ENCODE peak calls at places on chromosomes 11 and 22, in nine cellular contexts. W is neural crest cell; H is heart left ventricle; N is fibroblast of lung; L is tibial nerve; Q is fibroblast of the aortic adventitia; T is cardiac fibroblast; X is endothelial cell; J is activated CD8-positive, alpha-beta T cell treated with anti-CD3 and anti-CD28 coated beads for 36 hours. I is an unnamed sample.

GRCh38 chr11:120929664-120930154 is 94.2 kb upstream of the TBCEL start:
- DNase-seq in W (peak), H (no peak), N (peak), L (no peak), Q (peak), T (peak), X (peak), J (peak), I (peak)

GRCh38 chr22:42288791-42289190 is 18.3 kb upstream of the TCF20 start:
- DNase-seq in W (no peak), H (peak), N (no peak), L (no peak), Q (no peak), T (no peak), X (no peak), J (no peak), I (no peak)

GRCh38 chr22:29480512-29481264 is 670 bp downstream of the NEFH start:
- DNase-seq in W (peak), H (no peak), N (peak), L (no peak), Q (peak), T (peak), X (peak), J (peak), I (no peak)

GRCh38 chr11:120532082-120532481 is 20.5 kb downstream of the GRIK4 start:
- DNase-seq in W (no peak), H (no peak), N (no peak), L (no peak), Q (no peak), T (no peak), X (no peak), J (no peak), I (no peak)

GRCh38 chr22:44582016-44582415 is 84.0 kb upstream of the RTL6 start:
- DNase-seq in W (no peak), H (peak), N (no peak), L (no peak), Q (no peak), T (no peak), X (no peak), J (no peak), I (peak)

GRCh38 chr22:44710474-44711235 is 8.7 kb downstream of the PRR5 start:
- DNase-seq in W (no peak), H (no peak), N (no peak), L (no peak), Q (no peak), T (no peak), X (no peak), J (peak), I (no peak)

GRCh38 chr11:58926251-58926650 is 13.0 kb upstream of the GLYATL1 start:
- DNase-seq in W (no peak), H (no peak), N (peak), L (no peak), Q (peak), T (peak), X (no peak), J (no peak), I (no peak)

GRCh38 chr11:107545101-107545514 is 20.4 kb downstream of the ALKBH8 start:
- DNase-seq in W (no peak), H (no peak), N (peak), L (no peak), Q (peak), T (peak), X (no peak), J (no peak), I (no peak)

GRCh38 chr11:38818720-38819119 is 2220.7 kb upstream of the RAG2 start:
- DNase-seq in W (no peak), H (no peak), N (peak), L (no peak), Q (no peak), T (peak), X (no peak), J (no peak), I (no peak)

GRCh38 chr11:2582436-2582931 is 117.3 kb downstream of the KCNQ1OT1 start:
- DNase-seq in W (no peak), H (peak), N (no peak), L (no peak), Q (no peak), T (no peak), X (peak), J (no peak), I (no peak)

GRCh38 chr11:128763224-128763623 is 69.4 kb downstream of the FLI1 start:
- DNase-seq in W (no peak), H (no peak), N (peak), L (no peak), Q (no peak), T (no peak), X (no peak), J (no peak), I (no peak)

GRCh38 chr11:15818132-15818842 is 538.1 kb downstream of the SOX6 start:
- DNase-seq in W (no peak), H (no peak), N (peak), L (no peak), Q (no peak), T (no peak), X (no peak), J (no peak), I (no peak)

GRCh38 chr22:45072322-45072903 is 62.6 kb upstream of the PHF21B start:
- DNase-seq in W (no peak), H (no peak), N (peak), L (no peak), Q (peak), T (peak), X (no peak), J (peak), I (no peak)

GRCh38 chr11:112961146-112961668 is at the start of gene NCAM1:
- DNase-seq in W (peak), H (peak), N (peak), L (peak), Q (peak), T (peak), X (peak), J (peak), I (peak)

GRCh38 chr11:128938156-128938885 is 4.3 kb downstream of the TP53AIP1 start:
- DNase-seq in W (no peak), H (no peak), N (no peak), L (no peak), Q (no peak), T (no peak), X (no peak), J (no peak), I (no peak)

GRCh38 chr11:72222907-72223614 is 1.5 kb upstream of the INPPL1 start:
- DNase-seq in W (peak), H (peak), N (peak), L (peak), Q (peak), T (peak), X (peak), J (peak), I (peak)

GRCh38 chr11:100739636-100740035 is 52.5 kb downstream of the ARHGAP42 start:
- DNase-seq in W (no peak), H (no peak), N (peak), L (no peak), Q (peak), T (peak), X (peak), J (no peak), I (no peak)

GRCh38 chr22:42313804-42314581 is 43.5 kb upstream of the TCF20 start:
- DNase-seq in W (peak), H (no peak), N (peak), L (no peak), Q (no peak), T (peak), X (peak), J (peak), I (no peak)

GRCh38 chr11:122085712-122086111 is 30.3 kb downstream of the BLID start:
- DNase-seq in W (no peak), H (no peak), N (no peak), L (no peak), Q (no peak), T (no peak), X (no peak), J (no peak), I (no peak)

GRCh38 chr22:42064629-42065028 is 6.0 kb downstream of the NAGA start:
- DNase-seq in W (no peak), H (no peak), N (no peak), L (no peak), Q (no peak), T (no peak), X (no peak), J (no peak), I (no peak)

GRCh38 chr11:69455969-69456368 is 25.5 kb upstream of the LINC01488 start:
- DNase-seq in W (no peak), H (peak), N (no peak), L (no peak), Q (no peak), T (no peak), X (no peak), J (no peak), I (no peak)

GRCh38 chr22:42630211-42630610 is 10.2 kb downstream of the ATP5MGL start:
- DNase-seq in W (no peak), H (no peak), N (no peak), L (no peak), Q (no peak), T (no peak), X (no peak), J (no peak), I (no peak)

GRCh38 chr11:102600666-102601065 is 24.5 kb downstream of the MMP20 start:
- DNase-seq in W (no peak), H (no peak), N (no peak), L (no peak), Q (no peak), T (no peak), X (no peak), J (no peak), I (no peak)

GRCh38 chr11:64035581-64035980 is at the start of gene FLRT1:
- DNase-seq in W (no peak), H (no peak), N (no peak), L (no peak), Q (no peak), T (no peak), X (no peak), J (no peak), I (no peak)

GRCh38 chr11:42768576-42768975 is 543.2 kb upstream of the API5 start:
- DNase-seq in W (no peak), H (no peak), N (no peak), L (no peak), Q (no peak), T (no peak), X (no peak), J (no peak), I (no peak)

GRCh38 chr22:38706101-38706884 is 549 bp downstream of the GTPBP1 start:
- DNase-seq in W (peak), H (peak), N (peak), L (peak), Q (peak), T (peak), X (peak), J (peak), I (peak)

GRCh38 chr11:119476666-119477331 is 53.8 kb upstream of the THY1 start:
- DNase-seq in W (no peak), H (no peak), N (no peak), L (no peak), Q (no peak), T (no peak), X (no peak), J (no peak), I (peak)

GRCh38 chr11:32172771-32173170 is 81.9 kb downstream of the RCN1 start:
- DNase-seq in W (no peak), H (no peak), N (peak), L (no peak), Q (peak), T (peak), X (no peak), J (no peak), I (no peak)

GRCh38 chr11:119091083-119091650 is 6.5 kb downstream of the HMBS start:
- DNase-seq in W (no peak), H (no peak), N (no peak), L (no peak), Q (peak), T (no peak), X (no peak), J (no peak), I (no peak)

DNA sequence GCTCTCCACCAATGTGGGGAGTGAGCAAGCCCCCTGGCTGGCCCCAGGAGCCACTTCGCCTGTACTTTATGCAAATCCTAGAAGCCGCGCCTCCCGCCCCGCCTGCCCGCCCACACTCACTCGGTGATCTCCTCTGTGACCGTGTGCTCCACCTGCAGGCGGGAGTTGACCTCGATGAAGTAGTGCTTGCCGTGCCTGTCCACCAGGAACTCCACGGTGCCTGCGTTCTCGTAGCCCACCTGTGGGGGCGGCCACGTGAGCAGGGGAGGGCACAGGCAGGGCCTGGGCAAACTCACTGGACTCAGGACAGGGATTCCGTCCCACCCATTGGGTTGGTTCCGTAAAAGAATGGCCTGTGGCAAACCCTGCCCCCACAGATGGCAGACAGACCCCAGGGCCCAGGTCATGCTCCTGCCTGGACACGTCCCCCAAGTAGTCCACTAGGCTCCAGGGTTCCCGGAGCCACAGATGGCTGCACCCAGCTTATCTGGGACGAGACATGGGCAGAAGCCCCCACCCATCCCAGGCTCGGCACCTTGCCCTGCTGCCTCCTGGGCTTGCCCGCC is 11.9 kb downstream of the LRFN4 start:
- DNase-seq in W (no peak), H (no peak), N (peak), L (no peak), Q (no peak), T (no peak), X (peak), J (peak), I (no peak)
- TF ChIP-seq CTCF in W (peak), H (no peak), N (no peak), L (peak), Q (no peak), T (no peak), X (peak), J (peak), I (peak)

GRCh38 chr11:20668844-20669832 is at the start of gene NELL1:
- DNase-seq in W (peak), H (no peak), N (no peak), L (no peak), Q (no peak), T (no peak), X (peak), J (no peak), I (no peak)

GRCh38 chr11:20672575-20672974 is 3.2 kb downstream of the NELL1 start:
- DNase-seq in W (no peak), H (no peak), N (no peak), L (no peak), Q (peak), T (peak), X (no peak), J (no peak), I (no peak)

GRCh38 chr11:20670932-20671403 is 1.6 kb downstream of the NELL1 start:
- DNase-seq in W (no peak), H (no peak), N (no peak), L (no peak), Q (no peak), T (no peak), X (peak), J (no peak), I (no peak)

GRCh38 chr11:20669833-20670684 is 673 bp downstream of the NELL1 start:
- DNase-seq in W (peak), H (no peak), N (no peak), L (no peak), Q (no peak), T (no peak), X (peak), J (no peak), I (no peak)

DNA sequence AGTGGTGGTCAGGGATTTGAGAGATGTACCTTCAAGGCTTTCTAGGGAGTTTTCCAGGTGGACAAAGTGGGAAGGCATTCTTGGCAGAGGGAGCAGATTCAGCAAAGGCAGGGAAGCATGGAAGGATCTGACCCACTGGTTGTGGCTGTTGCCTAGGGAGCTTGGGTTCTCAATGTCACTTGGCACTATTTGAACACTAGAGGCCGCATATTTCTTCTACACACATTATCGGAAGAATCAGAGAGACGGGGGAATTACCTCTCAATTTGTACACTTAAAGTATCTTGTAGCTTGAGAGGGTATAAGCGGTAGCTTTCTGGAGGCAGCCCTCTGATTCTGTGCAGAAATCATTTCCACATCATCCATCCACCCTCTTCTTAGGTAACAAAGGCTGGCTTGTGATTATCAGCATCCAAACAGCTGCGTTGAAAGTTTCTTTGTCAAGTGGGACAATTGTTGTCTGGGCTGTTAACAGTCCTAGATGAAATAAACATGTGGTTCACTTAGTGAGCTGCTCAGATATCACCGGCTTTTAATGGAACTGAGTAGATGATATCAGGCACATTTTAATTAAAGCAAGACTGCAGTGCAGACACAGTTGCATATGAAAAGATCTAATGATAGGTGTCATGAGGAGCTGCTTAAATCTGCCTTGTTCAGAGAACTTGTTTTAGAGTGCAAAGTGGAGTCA is 2.6 kb downstream of the NELL1 start:
- DNase-seq in W (no peak), H (no peak), N (no peak), L (no peak), Q (no peak), T (peak), X (no peak), J (no peak), I (no peak)
- TF ChIP-seq CTCF in W (peak), H (no peak), N (no peak), L (no peak), Q (no peak), T (peak), X (no peak), J (no peak), I (no peak)

GRCh38 chr11:104713366-104713765 is 184.9 kb downstream of the CASP12 start:
- DNase-seq in W (no peak), H (no peak), N (peak), L (no peak), Q (no peak), T (peak), X (no peak), J (no peak), I (no peak)
- TF ChIP-seq CTCF in W (no peak), H (no peak), N (no peak), L (no peak), Q (no peak), T (no peak), X (no peak), J (no peak), I (no peak)

GRCh38 chr22:28185130-28185529 is 266.1 kb upstream of the PITPNB start:
- DNase-seq in W (no peak), H (no peak), N (no peak), L (no peak), Q (no peak), T (no peak), X (no peak), J (no peak), I (no peak)

GRCh38 chr22:28187612-28188011 is 268.6 kb upstream of the PITPNB start:
- DNase-seq in W (no peak), H (no peak), N (no peak), L (no peak), Q (no peak), T (no peak), X (no peak), J (no peak), I (no peak)

GRCh38 chr22:28183078-28183870 is 264.2 kb upstream of the PITPNB start:
- DNase-seq in W (no peak), H (no peak), N (no peak), L (no peak), Q (no peak), T (no peak), X (no peak), J (no peak), I (no peak)

GRCh38 chr22:28188480-28188879 is 269.4 kb upstream of the PITPNB start:
- DNase-seq in W (no peak), H (no peak), N (no peak), L (no peak), Q (no peak), T (no peak), X (no peak), J (no peak), I (no peak)

GRCh38 chr22:28186641-28187040 is 267.6 kb upstream of the PITPNB start:
- DNase-seq in W (no peak), H (no peak), N (no peak), L (no peak), Q (no peak), T (no peak), X (no peak), J (no peak), I (no peak)
- TF ChIP-seq CTCF in W (no peak), H (no peak), N (no peak), L (no peak), Q (no peak), T (no peak), X (no peak), J (no peak), I (no peak)

GRCh38 chr11:67313125-67313890 is 10.0 kb downstream of the SSH3 start:
- DNase-seq in W (no peak), H (no peak), N (no peak), L (no peak), Q (no peak), T (no peak), X (no peak), J (no peak), I (no peak)

GRCh38 chr11:67315325-67315909 is 12.1 kb downstream of the SSH3 start:
- DNase-seq in W (no peak), H (no peak), N (no peak), L (no peak), Q (no peak), T (no peak), X (no peak), J (no peak), I (no peak)

GRCh38 chr11:67311556-67312082 is 8.3 kb downstream of the SSH3 start:
- DNase-seq in W (no peak), H (no peak), N (no peak), L (no peak), Q (no peak), T (no peak), X (no peak), J (peak), I (no peak)

GRCh38 chr11:67312187-67313021 is 9.1 kb downstream of the SSH3 start:
- DNase-seq in W (no peak), H (no peak), N (no peak), L (no peak), Q (no peak), T (no peak), X (no peak), J (peak), I (no peak)

DNA sequence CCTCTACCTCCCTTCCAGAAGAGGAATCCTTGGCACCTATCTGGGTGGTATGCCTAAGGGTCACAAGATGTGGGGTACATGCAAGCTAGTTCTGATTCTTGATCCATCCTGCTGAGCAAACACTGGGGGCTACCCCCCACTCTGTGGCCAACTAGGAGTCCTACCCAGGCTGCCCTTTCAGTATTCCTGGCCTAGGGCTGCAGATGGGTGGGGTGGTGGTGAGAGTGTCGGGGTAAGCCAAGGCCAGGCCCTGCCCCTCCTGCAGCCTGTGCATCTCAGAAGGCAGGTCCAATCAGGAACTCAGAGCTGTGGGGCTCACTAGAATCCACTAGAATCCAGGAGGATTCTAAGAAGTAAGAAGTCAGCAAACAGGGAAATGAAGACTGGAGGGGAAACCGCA is 10.9 kb downstream of the SSH3 start:
- DNase-seq in W (no peak), H (no peak), N (no peak), L (no peak), Q (no peak), T (no peak), X (no peak), J (no peak), I (no peak)
- TF ChIP-seq CTCF in W (no peak), H (no peak), N (no peak), L (no peak), Q (no peak), T (no peak), X (no peak), J (no peak), I (no peak)

DNA sequence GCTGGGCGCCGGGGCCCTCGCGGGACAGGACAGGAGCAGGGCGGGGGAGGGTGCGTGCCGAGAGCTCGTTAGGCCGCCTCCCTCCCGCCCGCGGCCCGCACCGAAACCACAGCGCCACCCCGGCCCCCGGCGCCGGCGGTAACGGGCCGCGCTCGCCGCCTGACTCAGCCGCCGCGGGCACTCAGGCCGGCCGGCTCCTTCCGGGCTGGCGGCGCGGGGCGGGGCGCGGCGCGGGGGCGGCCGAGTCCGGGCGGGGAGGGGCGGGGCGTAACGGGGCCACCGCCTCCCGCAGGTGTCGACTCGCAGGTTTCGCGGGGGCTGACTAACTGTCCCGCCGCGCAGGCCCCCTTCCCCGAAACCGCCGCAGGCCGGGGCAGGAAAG is at the start of gene AP5B1:
- DNase-seq in W (no peak), H (peak), N (peak), L (no peak), Q (peak), T (peak), X (peak), J (peak), I (peak)
- TF ChIP-seq CTCF in W (no peak), H (no peak), N (no peak), L (no peak), Q (no peak), T (no peak), X (no peak), J (no peak), I (no peak)

GRCh38 chr11:45872513-45873356 is 12.7 kb upstream of the MAPK8IP1 start:
- DNase-seq in W (peak), H (no peak), N (peak), L (no peak), Q (peak), T (peak), X (peak), J (peak), I (no peak)
- TF ChIP-seq CTCF in W (peak), H (peak), N (peak), L (peak), Q (peak), T (peak), X (peak), J (peak), I (no peak)

I was measured in mesothelial cell of epicardium.